ENCODE peak calls at places on chromosomes 2 and 18, in five cellular contexts. O is EL; Y is stimulated activated CD4-positive, alpha-beta T cell treated with anti-CD3 and anti-CD28 coated beads, TNF-alpha, amount 100 ng/mL, for 4 hours; T is KG1; M is activated T-cell treated with anti-CD3 and anti-CD28 coated beads, Interleukin-2, amount 50 U/mL, for 48 hours. V is an unnamed sample.
A peak's percentile ranks its signal among the peaks of the same experiment; 100 is the strongest.

GRCh38 chr2:66581461-66582363 is 146.8 kb downstream of the MEIS1 start:
- DNase-seq in M (no peak), Y (no peak), O (peak; percentile 59), T (peak; percentile 63), V (no peak)

GRCh38 chr2:42256502-42256901 is 87.3 kb downstream of the EML4 start:
- DNase-seq in Y (no peak), M (no peak), O (no peak), T (no peak), V (no peak)

GRCh38 chr2:235263205-235264120 is 230.4 kb upstream of the AGAP1 start:
- DNase-seq in M (no peak), T (no peak), O (peak; percentile 80), Y (no peak), V (no peak)

GRCh38 chr2:149076863-149077412 is 38.4 kb downstream of the LYPD6B start:
- DNase-seq in T (no peak), M (no peak), Y (no peak), O (peak; percentile 69), V (no peak)

GRCh38 chr2:8779795-8780194 is 57.6 kb downstream of the KIDINS220 start:
- DNase-seq in T (no peak), O (no peak), M (no peak), Y (no peak), V (no peak)

GRCh38 chr2:51103205-51103604 is 71.3 kb upstream of the NRXN1 start:
- DNase-seq in O (peak; percentile 16), T (peak; percentile 11), Y (no peak), M (no peak), V (no peak)

GRCh38 chr2:71615769-71616730 is 162.7 kb downstream of the DYSF start:
- DNase-seq in M (peak; percentile 5), T (no peak), O (no peak), Y (no peak), V (no peak)

GRCh38 chr2:28166956-28167355 is 225.7 kb upstream of the FOSL2 start:
- DNase-seq in O (peak; percentile 66), M (no peak), T (no peak), Y (no peak), V (no peak)

GRCh38 chr2:70248145-70248809 is at the start of gene TIA1:
- DNase-seq in T (peak; percentile 99), Y (peak; percentile 97), M (peak; percentile 98), O (peak; percentile 98), V (peak; percentile 98)

GRCh38 chr2:15725788-15726112 is 134.1 kb downstream of the DDX1 start:
- DNase-seq in Y (no peak), M (no peak), O (no peak), T (no peak), V (no peak)

GRCh38 chr18:35497334-35498197 is at the start of gene INO80C:
- DNase-seq in O (peak; percentile 92), Y (peak; percentile 83), T (peak; percentile 97), M (peak; percentile 96), V (peak; percentile 87)

GRCh38 chr2:189142893-189143759 is 36.4 kb downstream of the COL5A2 start:
- DNase-seq in T (peak; percentile 5), Y (peak; percentile 2), O (peak; percentile 61), M (peak; percentile 52), V (peak; percentile 5)

GRCh38 chr2:171531836-171532450 is 9.7 kb downstream of the CYBRD1 start:
- DNase-seq in T (no peak), O (no peak), Y (no peak), M (no peak), V (no peak)

GRCh38 chr2:16327311-16327710 is 338.3 kb downstream of the CYRIA start:
- DNase-seq in M (no peak), Y (no peak), O (no peak), T (no peak), V (no peak)

GRCh38 chr2:99707592-99707991 is 217.8 kb upstream of the REV1 start:
- DNase-seq in M (no peak), O (peak; percentile 33), Y (no peak), T (no peak), V (no peak)

GRCh38 chr2:61255580-61256437 is 93.8 kb downstream of the C2orf74 start:
- DNase-seq in T (no peak), O (peak; percentile 84), M (no peak), Y (no peak), V (no peak)

V was measured in activated T-helper 1 cell treated with Interleukin-2 at 50 U/mL for 16 hours.